ENCODE peak calls at places on chromosomes 2 and 18, in six cellular contexts. S is GM12878, D is HepG2, O is GM12891, L is H1, E is K562. Q is an unnamed sample.

GRCh38 chr18:74818776-74819175 is 221.1 kb downstream of the ZNF407 start:
- DNase-seq in S (no peak), D (no peak), O (no peak), L (no peak), E (no peak), Q (no peak)

GRCh38 chr2:101776172-101777043 is 78.9 kb downstream of the MAP4K4 start:
- DNase-seq in S (no peak), D (peak), O (no peak), L (no peak), E (peak), Q (no peak)

GRCh38 chr2:78999410-78999809 is 26.1 kb upstream of the REG3G start:
- DNase-seq in S (no peak), D (no peak), O (no peak), L (no peak), E (no peak), Q (no peak)

GRCh38 chr18:75208055-75208835 is 694 bp downstream of the PTGR3 start:
- DNase-seq in S (no peak), D (peak), O (no peak), L (peak), E (peak), Q (no peak)

GRCh38 chr2:171436307-171436706 is 2.3 kb downstream of the DCAF17 start:
- DNase-seq in S (no peak), D (no peak), O (no peak), L (no peak), E (no peak), Q (no peak)

GRCh38 chr2:20092901-20093235 is 41.4 kb upstream of the LAPTM4A start:
- DNase-seq in S (no peak), D (no peak), O (no peak), L (no peak), E (no peak), Q (no peak)

GRCh38 chr18:2532797-2533196 is 38.5 kb downstream of the METTL4 start:
- DNase-seq in S (no peak), D (no peak), O (no peak), L (no peak), E (no peak), Q (no peak)

GRCh38 chr2:220664272-220665107 is 907.6 kb downstream of the EPHA4 start:
- DNase-seq in S (no peak), D (no peak), O (no peak), L (no peak), E (no peak), Q (no peak)

GRCh38 chr2:230967113-230967512 is 28.8 kb upstream of the SPATA3 start:
- DNase-seq in S (no peak), D (no peak), O (no peak), L (no peak), E (no peak), Q (no peak)

GRCh38 chr2:51722311-51722710 is 690.4 kb upstream of the NRXN1 start:
- DNase-seq in S (no peak), D (no peak), O (no peak), L (no peak), E (no peak), Q (no peak)

GRCh38 chr2:158979775-158980174 is 11.3 kb downstream of the TANC1 start:
- DNase-seq in S (no peak), D (no peak), O (no peak), L (no peak), E (no peak), Q (no peak)

GRCh38 chr18:70907673-70908072 is 618.8 kb downstream of the SOCS6 start:
- DNase-seq in S (no peak), D (no peak), O (no peak), L (no peak), E (no peak), Q (no peak)

GRCh38 chr2:233338046-233338445 is 16.2 kb upstream of the DGKD start:
- DNase-seq in S (no peak), D (no peak), O (no peak), L (no peak), E (no peak), Q (no peak)

GRCh38 chr2:69755862-69756467 is 14.0 kb downstream of the ANXA4 start:
- DNase-seq in S (no peak), D (peak), O (no peak), L (no peak), E (no peak), Q (no peak)

GRCh38 chr2:120589782-120590608 is 145.7 kb upstream of the GLI2 start:
- DNase-seq in S (no peak), D (peak), O (no peak), L (no peak), E (no peak), Q (no peak)

GRCh38 chr2:233480490-233481202 is 85.9 kb downstream of the USP40 start:
- DNase-seq in S (no peak), D (peak), O (no peak), L (no peak), E (no peak), Q (no peak)

GRCh38 chr18:68925268-68925667 is 127.4 kb downstream of the CCDC102B start:
- DNase-seq in S (no peak), D (peak), O (no peak), L (no peak), E (no peak), Q (no peak)

GRCh38 chr2:224894356-224894755 is 147.9 kb downstream of the DOCK10 start:
- DNase-seq in S (peak), D (no peak), O (no peak), L (no peak), E (no peak), Q (no peak)

GRCh38 chr2:226334981-226335720 is 464.5 kb downstream of the IRS1 start:
- DNase-seq in S (no peak), D (peak), O (no peak), L (no peak), E (no peak), Q (no peak)

GRCh38 chr2:1617425-1618021 is 126.8 kb downstream of the PXDN start:
- DNase-seq in S (no peak), D (no peak), O (no peak), L (no peak), E (no peak), Q (no peak)

GRCh38 chr2:9313443-9313842 is 106.8 kb downstream of the ASAP2 start:
- DNase-seq in S (no peak), D (no peak), O (no peak), L (no peak), E (peak), Q (no peak)

GRCh38 chr2:34102359-34102758 is 503.3 kb upstream of the FAM98A start:
- DNase-seq in S (no peak), D (no peak), O (no peak), L (no peak), E (no peak), Q (no peak)

GRCh38 chr2:67400560-67401464 is 3.7 kb downstream of the ETAA1 start:
- DNase-seq in S (no peak), D (peak), O (no peak), L (no peak), E (no peak), Q (no peak)

GRCh38 chr2:116499389-116499788 is 1315.1 kb upstream of the DDX18 start:
- DNase-seq in S (no peak), D (no peak), O (no peak), L (no peak), E (no peak), Q (no peak)

GRCh38 chr2:238595750-238596570 is 169.2 kb downstream of the ASB1 start:
- DNase-seq in S (no peak), D (no peak), O (no peak), L (no peak), E (no peak), Q (no peak)

GRCh38 chr2:220891405-220891804 is 680.7 kb downstream of the EPHA4 start:
- DNase-seq in S (no peak), D (no peak), O (no peak), L (no peak), E (no peak), Q (no peak)

GRCh38 chr2:40127890-40128548 is 323.9 kb downstream of the SLC8A1 start:
- DNase-seq in S (no peak), D (no peak), O (no peak), L (no peak), E (no peak), Q (no peak)

GRCh38 chr2:236711440-236711839 is 141.8 kb downstream of the ACKR3 start:
- DNase-seq in S (no peak), D (no peak), O (no peak), L (no peak), E (no peak), Q (no peak)

GRCh38 chr2:68295523-68295922 is 24.2 kb downstream of the CNRIP1 start:
- DNase-seq in S (no peak), D (no peak), O (no peak), L (no peak), E (no peak), Q (no peak)

GRCh38 chr2:147925886-147926285 is 81.1 kb downstream of the ACVR2A start:
- DNase-seq in S (no peak), D (no peak), O (no peak), L (no peak), E (no peak), Q (no peak)

GRCh38 chr2:88521445-88522070 is 69.1 kb upstream of the FOXI3 start:
- DNase-seq in S (no peak), D (no peak), O (no peak), L (no peak), E (no peak), Q (no peak)

GRCh38 chr2:164920430-164920829 is 34.9 kb downstream of the SLC38A11 start:
- DNase-seq in S (no peak), D (peak), O (no peak), L (no peak), E (no peak), Q (no peak)

GRCh38 chr2:191512202-191512601 is 165.7 kb upstream of the NABP1 start:
- DNase-seq in S (no peak), D (no peak), O (no peak), L (no peak), E (no peak), Q (no peak)

GRCh38 chr2:31213063-31213882 is 4.0 kb downstream of the CAPN14 start:
- DNase-seq in S (no peak), D (no peak), O (no peak), L (no peak), E (no peak), Q (no peak)

GRCh38 chr18:80148316-80149199 is 39.5 kb downstream of the ADNP2 start:
- DNase-seq in S (no peak), D (no peak), O (no peak), L (no peak), E (no peak), Q (no peak)

GRCh38 chr2:67581751-67582150 is 184.6 kb downstream of the ETAA1 start:
- DNase-seq in S (no peak), D (no peak), O (no peak), L (peak), E (no peak), Q (no peak)

GRCh38 chr18:59085797-59086196 is 53.9 kb upstream of the SEC11C start:
- DNase-seq in S (no peak), D (no peak), O (no peak), L (no peak), E (no peak), Q (no peak)

GRCh38 chr2:98833172-98833916 is 102.4 kb upstream of the MGAT4A start:
- DNase-seq in S (no peak), D (no peak), O (no peak), L (no peak), E (no peak), Q (no peak)

GRCh38 chr2:227411990-227412350 is 24.2 kb upstream of the SCYGR1 start:
- DNase-seq in S (no peak), D (no peak), O (no peak), L (no peak), E (no peak), Q (no peak)

GRCh38 chr2:46769809-46770208 is 145.8 kb downstream of the MCFD2 start:
- DNase-seq in S (no peak), D (peak), O (no peak), L (no peak), E (no peak), Q (no peak)

GRCh38 chr2:46767706-46768105 is 147.9 kb downstream of the MCFD2 start:
- DNase-seq in S (no peak), D (no peak), O (no peak), L (no peak), E (no peak), Q (no peak)

GRCh38 chr2:46765045-46765444 is 150.6 kb downstream of the MCFD2 start:
- DNase-seq in S (no peak), D (no peak), O (no peak), L (no peak), E (no peak), Q (no peak)

GRCh38 chr2:46763861-46764260 is 151.7 kb downstream of the MCFD2 start:
- DNase-seq in S (no peak), D (no peak), O (no peak), L (no peak), E (no peak), Q (no peak)

DNA sequence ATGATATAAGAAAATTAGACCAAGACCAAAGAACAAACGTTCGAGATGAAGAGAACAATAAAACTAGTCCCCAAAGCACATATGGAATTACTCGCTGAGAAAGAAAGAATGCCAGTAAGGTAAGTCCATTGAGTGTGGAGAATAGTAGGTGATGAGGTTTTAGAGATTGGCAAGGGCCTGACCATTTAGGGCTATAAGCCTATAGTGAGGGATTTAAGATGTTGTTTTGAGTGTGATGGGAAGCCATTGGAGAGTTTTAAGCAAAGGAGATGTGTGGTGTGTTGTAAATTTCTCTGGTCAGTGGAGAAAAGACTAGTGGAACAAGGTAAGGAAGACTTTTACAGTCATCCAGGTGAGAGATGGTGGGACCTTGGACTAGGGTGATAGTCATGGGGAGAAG is 151.1 kb downstream of the MCFD2 start:
- DNase-seq in S (no peak), D (no peak), O (no peak), L (no peak), E (no peak), Q (no peak)
- TF ChIP-seq POLR2A in S (no peak), D (no peak), O (no peak), L (no peak), E (peak), Q (no peak)

GRCh38 chr2:26922638-26923466 is 47.6 kb upstream of the MAPRE3 start:
- DNase-seq in S (no peak), D (peak), O (peak), L (no peak), E (peak), Q (peak)
- TF ChIP-seq TAF1 in S (no peak), D (no peak), O (no peak), L (no peak), E (no peak), Q (no peak)

GRCh38 chr18:76678248-76678647 is 144.1 kb upstream of the ZNF236 start:
- DNase-seq in S (no peak), D (no peak), O (no peak), L (no peak), E (no peak), Q (no peak)
- TF ChIP-seq POLR2AphosphoS5 in S (no peak), D (no peak), O (no peak), L (no peak), E (no peak), Q (no peak)

DNA sequence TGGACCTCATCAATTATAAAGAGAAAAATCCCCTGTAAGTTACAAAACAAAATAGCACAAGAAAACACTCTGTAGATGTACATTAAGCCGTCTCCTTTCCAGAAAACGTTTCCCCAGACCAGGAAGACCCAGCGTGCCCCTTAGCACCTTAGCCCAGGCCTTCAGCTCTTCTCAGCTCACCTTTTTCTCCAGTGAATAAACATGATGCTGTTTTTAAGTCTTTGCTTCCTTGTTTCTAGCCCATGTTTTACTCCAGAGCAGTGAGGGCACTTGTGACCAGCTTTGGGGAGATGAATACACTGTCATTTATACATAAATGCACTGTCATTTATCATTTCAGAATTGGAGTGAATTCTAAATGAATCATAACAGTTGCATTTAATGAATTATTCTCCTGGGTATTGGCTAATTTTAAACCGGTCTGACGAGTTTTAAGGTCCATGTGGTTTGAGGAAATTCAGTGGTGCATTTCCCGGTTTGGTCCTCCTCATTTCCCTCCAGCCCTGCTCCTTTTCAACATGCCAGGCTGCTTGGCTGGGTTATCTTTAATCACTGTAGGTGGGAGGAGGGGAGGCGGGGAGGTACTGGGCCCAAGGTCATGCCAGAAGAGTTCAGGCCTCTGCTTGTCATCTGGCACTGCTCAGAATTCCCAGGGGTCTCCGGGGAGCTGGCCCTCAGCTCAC is 23.8 kb downstream of the PRKCE start:
- DNase-seq in S (no peak), D (no peak), O (no peak), L (no peak), E (no peak), Q (no peak)
- TF ChIP-seq POLR2A in S (no peak), D (no peak), O (no peak), L (no peak), E (no peak), Q (no peak)